ENCODE peak calls at places on chromosome 17, in eight cellular contexts. E, C, K, O, I, V, N and H are unnamed samples.

GRCh38 chr17:46908352-46908751 is 14.6 kb upstream of the GOSR2 start:
- DNase-seq in E (no peak), C (no peak), K (no peak), O (no peak), I (no peak), V (no peak), N (no peak), H (no peak)

GRCh38 chr17:28746611-28747045 is 2.8 kb downstream of the TRAF4 start:
- DNase-seq in E (no peak), C (peak), K (peak), O (peak), I (no peak), V (no peak), N (no peak), H (peak)

GRCh38 chr17:47810200-47810821 is 11.3 kb downstream of the OSBPL7 start:
- DNase-seq in E (peak), C (peak), K (no peak), O (no peak), I (peak), V (peak), N (no peak), H (peak)

GRCh38 chr17:79391376-79391775 is 219.5 kb downstream of the RBFOX3 start:
- DNase-seq in E (no peak), C (no peak), K (no peak), O (no peak), I (no peak), V (no peak), N (no peak), H (no peak)

GRCh38 chr17:2484876-2485275 is 26.8 kb downstream of the METTL16 start:
- DNase-seq in E (no peak), C (no peak), K (peak), O (no peak), I (peak), V (no peak), N (no peak), H (peak)

GRCh38 chr17:77496831-77497577 is 356.2 kb downstream of the SEC14L1 start:
- DNase-seq in E (peak), C (peak), K (no peak), O (no peak), I (no peak), V (no peak), N (no peak), H (peak)

GRCh38 chr17:8946071-8946470 is 19.4 kb downstream of the PIK3R5 start:
- DNase-seq in E (no peak), C (no peak), K (no peak), O (no peak), I (no peak), V (no peak), N (no peak), H (no peak)

GRCh38 chr17:68036304-68037147 is 991 bp downstream of the KPNA2 start:
- DNase-seq in E (no peak), C (no peak), K (no peak), O (no peak), I (no peak), V (no peak), N (no peak), H (no peak)

GRCh38 chr17:20930065-20930760 is 112.6 kb downstream of the USP22 start:
- DNase-seq in E (no peak), C (no peak), K (no peak), O (no peak), I (no peak), V (no peak), N (no peak), H (no peak)

GRCh38 chr17:42387221-42387657 is 1.0 kb downstream of the STAT3 start:
- DNase-seq in E (peak), C (peak), K (no peak), O (no peak), I (no peak), V (no peak), N (no peak), H (no peak)

GRCh38 chr17:10713336-10713735 is 15.9 kb downstream of the ADPRM start:
- DNase-seq in E (no peak), C (no peak), K (no peak), O (no peak), I (no peak), V (no peak), N (no peak), H (no peak)

GRCh38 chr17:47686276-47686635 is 7.7 kb upstream of the TBKBP1 start:
- DNase-seq in E (no peak), C (no peak), K (no peak), O (no peak), I (no peak), V (no peak), N (no peak), H (no peak)

GRCh38 chr17:77332034-77332971 is 191.5 kb downstream of the SEC14L1 start:
- DNase-seq in E (peak), C (peak), K (no peak), O (no peak), I (no peak), V (no peak), N (no peak), H (peak)

GRCh38 chr17:38341035-38341721 is 2.6 kb downstream of the GPR179 start:
- DNase-seq in E (peak), C (peak), K (peak), O (no peak), I (peak), V (no peak), N (peak), H (no peak)

GRCh38 chr17:59488805-59489204 is 76.6 kb upstream of the DHX40 start:
- DNase-seq in E (no peak), C (no peak), K (no peak), O (no peak), I (no peak), V (no peak), N (no peak), H (no peak)

GRCh38 chr17:74963656-74964055 is 8.9 kb downstream of the HID1 start:
- DNase-seq in E (no peak), C (no peak), K (peak), O (no peak), I (no peak), V (no peak), N (no peak), H (no peak)

GRCh38 chr17:35087731-35088646 is 24.5 kb upstream of the RFFL start:
- DNase-seq in E (peak), C (peak), K (no peak), O (peak), I (peak), V (no peak), N (peak), H (peak)

GRCh38 chr17:9204623-9205329 is 183.5 kb downstream of the NTN1 start:
- DNase-seq in E (no peak), C (no peak), K (no peak), O (no peak), I (no peak), V (no peak), N (no peak), H (no peak)

GRCh38 chr17:17350491-17351355 is 47.5 kb downstream of the NT5M start:
- DNase-seq in E (no peak), C (no peak), K (peak), O (no peak), I (peak), V (no peak), N (no peak), H (peak)

GRCh38 chr17:56948491-56948890 is 12.4 kb downstream of the COIL start:
- DNase-seq in E (no peak), C (no peak), K (no peak), O (no peak), I (no peak), V (no peak), N (no peak), H (no peak)

GRCh38 chr17:45848868-45849535 is 4.3 kb downstream of the SPPL2C start:
- DNase-seq in E (no peak), C (no peak), K (no peak), O (peak), I (no peak), V (no peak), N (peak), H (peak)

GRCh38 chr17:39927928-39928867 is 666 bp downstream of the LRRC3C start:
- DNase-seq in E (peak), C (peak), K (peak), O (peak), I (peak), V (no peak), N (peak), H (no peak)

GRCh38 chr17:32327911-32328310 is 14.1 kb downstream of the C17orf75 start:
- DNase-seq in E (no peak), C (no peak), K (no peak), O (no peak), I (no peak), V (no peak), N (no peak), H (no peak)

GRCh38 chr17:18226284-18226945 is 980 bp downstream of the LLGL1 start:
- DNase-seq in E (no peak), C (no peak), K (no peak), O (no peak), I (no peak), V (no peak), N (no peak), H (no peak)

GRCh38 chr17:546456-546855 is 168.2 kb downstream of the VPS53 start:
- DNase-seq in E (no peak), C (no peak), K (no peak), O (no peak), I (no peak), V (no peak), N (no peak), H (no peak)

GRCh38 chr17:42675984-42676423 is 790 bp downstream of the PLEKHH3 start:
- DNase-seq in E (peak), C (no peak), K (no peak), O (no peak), I (peak), V (no peak), N (peak), H (peak)

GRCh38 chr17:1714488-1714979 is 4.4 kb upstream of the TLCD2 start:
- DNase-seq in E (peak), C (peak), K (peak), O (peak), I (peak), V (peak), N (peak), H (peak)

GRCh38 chr17:59643159-59643857 is 23.6 kb downstream of the CLTC start:
- DNase-seq in E (no peak), C (no peak), K (no peak), O (no peak), I (no peak), V (no peak), N (no peak), H (no peak)

GRCh38 chr17:61485067-61485775 is 33.0 kb downstream of the TBX4 start:
- DNase-seq in E (no peak), C (no peak), K (no peak), O (no peak), I (no peak), V (no peak), N (no peak), H (no peak)

GRCh38 chr17:20935740-20936139 is 107.1 kb downstream of the USP22 start:
- DNase-seq in E (no peak), C (no peak), K (no peak), O (no peak), I (no peak), V (no peak), N (no peak), H (no peak)

GRCh38 chr17:66602659-66603363 is 232.1 kb upstream of the CACNG5 start:
- DNase-seq in E (peak), C (no peak), K (no peak), O (no peak), I (no peak), V (no peak), N (no peak), H (no peak)

GRCh38 chr17:43791589-43791988 is 11.4 kb downstream of the CFAP97D1 start:
- DNase-seq in E (no peak), C (no peak), K (peak), O (no peak), I (peak), V (no peak), N (no peak), H (peak)

GRCh38 chr17:37276475-37276874 is 99.3 kb upstream of the C17orf78 start:
- DNase-seq in E (no peak), C (no peak), K (no peak), O (no peak), I (no peak), V (no peak), N (no peak), H (no peak)

GRCh38 chr17:37273419-37274051 is 102.2 kb upstream of the C17orf78 start:
- DNase-seq in E (no peak), C (no peak), K (peak), O (no peak), I (peak), V (peak), N (no peak), H (peak)

GRCh38 chr17:37278247-37278894 is 97.4 kb upstream of the C17orf78 start:
- DNase-seq in E (no peak), C (no peak), K (no peak), O (no peak), I (no peak), V (no peak), N (no peak), H (no peak)

DNA sequence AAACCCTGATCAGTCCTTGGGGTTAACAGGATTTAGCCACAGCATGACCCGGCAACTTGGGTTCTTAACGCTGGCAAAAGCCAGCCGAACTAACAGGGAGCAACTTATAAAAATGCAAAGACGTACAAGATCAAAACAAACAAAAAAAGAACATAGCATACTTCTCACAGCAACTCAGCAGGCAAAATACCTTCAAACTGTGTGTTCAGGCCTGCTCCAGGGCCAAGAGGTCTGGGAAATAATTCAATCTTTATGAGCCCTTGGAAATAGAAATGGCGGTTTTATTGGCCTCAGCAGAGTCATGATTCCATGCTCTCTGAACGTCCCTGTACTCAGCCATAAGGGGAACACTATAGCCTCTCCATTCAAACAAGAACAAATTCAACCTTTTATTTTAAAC is 101.4 kb upstream of the C17orf78 start:
- DNase-seq in E (no peak), C (no peak), K (no peak), O (no peak), I (no peak), V (no peak), N (no peak), H (no peak)
- H3K27ac ChIP-seq in E (no peak), C (peak), K (peak), O (no peak), I (peak), V (no peak), N (no peak), H (peak)

DNA sequence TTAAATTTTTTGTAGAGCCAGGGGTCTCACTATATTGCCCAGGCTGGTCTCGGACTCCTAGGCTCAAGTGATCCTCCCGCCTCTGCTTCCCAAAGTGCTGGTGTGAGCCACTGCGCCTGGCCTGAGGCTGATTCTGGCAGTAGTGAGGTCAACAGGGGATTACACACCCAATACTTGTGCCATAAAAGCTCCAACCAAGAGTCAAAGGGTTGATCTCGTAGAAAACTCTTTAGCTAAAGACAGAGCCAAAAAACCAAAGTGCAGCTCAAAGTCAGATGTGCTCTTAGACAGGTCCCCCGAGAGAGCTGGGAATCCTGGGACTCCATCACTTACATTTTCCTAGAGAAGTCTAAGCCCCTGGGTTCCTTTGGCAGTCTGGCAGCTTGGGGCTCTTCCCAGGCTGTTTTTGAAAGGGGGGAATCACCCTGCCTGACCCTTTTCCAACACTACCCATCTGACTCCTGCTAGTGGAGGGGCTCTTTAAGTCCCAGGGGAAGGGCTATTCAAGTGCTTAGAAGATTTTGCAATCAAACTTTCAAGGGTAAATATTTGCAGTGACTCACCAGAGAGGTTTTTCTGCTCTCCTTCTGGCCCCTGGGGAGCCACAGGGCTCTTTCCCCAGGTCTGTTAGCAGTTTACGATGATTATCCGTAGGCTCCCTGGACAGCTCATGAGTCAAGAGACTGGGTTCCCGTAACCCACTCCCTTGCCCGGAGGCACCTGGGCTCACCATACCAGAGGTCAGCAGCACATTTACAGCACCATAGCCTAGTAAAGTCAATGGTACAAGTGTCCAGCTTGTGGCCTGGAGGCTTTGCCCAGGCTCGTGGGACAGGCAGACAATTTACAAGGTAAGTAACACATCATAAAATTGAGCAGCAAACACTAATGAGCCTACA is 408.7 kb downstream of the SLC39A11 start:
- DNase-seq in E (no peak), C (peak), K (no peak), O (no peak), I (peak), V (peak), N (peak), H (no peak)
- H3K4me3 ChIP-seq in E (no peak), C (no peak), K (no peak), O (no peak), I (no peak), V (no peak), N (no peak), H (no peak)

GRCh38 chr17:80765241-80766022 is 220.8 kb downstream of the RPTOR start:
- DNase-seq in E (peak), C (no peak), K (no peak), O (no peak), I (peak), V (no peak), N (no peak), H (no peak)
- H3K27ac ChIP-seq in E (no peak), C (no peak), K (no peak), O (no peak), I (peak), V (no peak), N (no peak), H (no peak)

GRCh38 chr17:50026901-50027638 is 28.8 kb upstream of the ITGA3 start:
- DNase-seq in E (peak), C (peak), K (peak), O (peak), I (peak), V (no peak), N (peak), H (peak)
- H3K4me3 ChIP-seq in E (peak), C (peak), K (no peak), O (no peak), I (no peak), V (peak), N (peak), H (no peak)

GRCh38 chr17:30222741-30223175 is 12.7 kb downstream of the SLC6A4 start:
- DNase-seq in E (no peak), C (no peak), K (peak), O (no peak), I (no peak), V (no peak), N (no peak), H (peak)

GRCh38 chr17:30225112-30225511 is 10.4 kb downstream of the SLC6A4 start:
- DNase-seq in E (no peak), C (no peak), K (no peak), O (no peak), I (no peak), V (no peak), N (no peak), H (no peak)

GRCh38 chr17:30226878-30227277 is 8.6 kb downstream of the SLC6A4 start:
- DNase-seq in E (no peak), C (no peak), K (no peak), O (no peak), I (no peak), V (no peak), N (no peak), H (no peak)

GRCh38 chr17:30225919-30226553 is 9.5 kb downstream of the SLC6A4 start:
- DNase-seq in E (no peak), C (no peak), K (no peak), O (no peak), I (no peak), V (no peak), N (no peak), H (peak)

GRCh38 chr17:30224419-30224960 is 11.0 kb downstream of the SLC6A4 start:
- DNase-seq in E (no peak), C (no peak), K (no peak), O (no peak), I (no peak), V (no peak), N (no peak), H (no peak)
- H3K27ac ChIP-seq in E (no peak), C (no peak), K (no peak), O (no peak), I (no peak), V (no peak), N (no peak), H (no peak)

DNA sequence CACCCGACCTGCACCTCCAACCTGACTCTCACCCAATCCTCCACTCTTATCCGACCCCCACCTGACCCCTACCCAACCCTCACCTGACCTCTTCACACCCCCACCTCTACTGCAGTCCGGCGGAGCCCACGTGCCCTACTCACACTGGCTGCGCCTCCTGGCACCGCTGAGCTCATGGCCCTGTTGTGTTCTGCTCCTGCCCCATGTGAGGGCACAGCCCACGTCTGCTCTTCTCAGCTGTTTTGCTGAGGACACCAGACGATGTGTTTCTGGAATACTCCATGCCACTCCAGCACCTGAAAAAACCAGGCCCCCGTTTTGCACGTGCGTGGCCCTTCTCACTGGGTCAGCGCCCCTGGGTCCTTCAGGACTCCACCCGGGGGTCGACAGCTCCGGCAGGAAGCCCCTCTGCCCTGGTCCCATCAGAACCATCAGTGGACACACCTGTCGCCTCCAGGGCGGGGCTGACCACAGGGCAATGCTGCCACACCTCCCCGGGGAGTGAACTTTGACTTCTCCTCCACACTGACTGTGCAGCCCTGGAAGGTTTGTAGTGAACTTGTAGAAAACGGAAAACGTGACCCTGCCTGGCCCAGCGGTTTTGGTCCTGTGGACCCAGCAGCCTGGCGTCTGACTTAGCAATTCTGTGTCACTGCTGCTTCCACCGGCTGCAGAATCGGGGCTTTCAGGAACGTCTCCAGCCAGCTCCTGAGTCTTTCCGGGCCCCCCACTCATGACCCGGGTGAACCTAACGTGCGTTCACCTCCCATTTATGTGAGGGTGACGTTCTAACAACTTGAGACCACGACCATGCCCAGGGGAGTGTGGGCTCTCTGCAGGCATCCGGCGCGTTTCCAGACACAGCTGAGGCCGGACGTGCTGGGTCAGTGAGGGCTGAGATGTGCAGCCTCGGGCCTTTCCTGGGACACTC is 5.7 kb upstream of the RAB40B start:
- DNase-seq in E (no peak), C (no peak), K (no peak), O (no peak), I (no peak), V (no peak), N (no peak), H (no peak)
- H3K4me3 ChIP-seq in E (no peak), C (no peak), K (no peak), O (no peak), I (no peak), V (no peak), N (no peak), H (no peak)